ENCODE peak calls at places on chromosomes 13 and 19, in ten cellular contexts. I is neural progenitor cell, Z is suprapubic skin, X is BJ, O is fibroblast of mammary gland, D is tibial nerve, U is cardiac fibroblast, F is BE2C, J is ascending aorta, K is astrocyte of the spinal cord. T is an unnamed sample.

GRCh38 chr13:74299688-74300087 is 165.5 kb upstream of the KLF12 start:
- DNase-seq in I (no peak), Z (no peak), X (no peak), O (no peak), D (no peak), U (no peak), F (no peak), J (no peak), K (no peak), T (no peak)

GRCh38 chr19:16095071-16095571 is 16.6 kb upstream of the RAB8A start:
- DNase-seq in I (no peak), Z (no peak), X (no peak), O (no peak), D (no peak), U (peak; percentile 63), F (no peak), J (no peak), K (no peak), T (no peak)

GRCh38 chr19:54548806-54549205 is 24.8 kb upstream of the LILRA2 start:
- DNase-seq in I (no peak), Z (no peak), X (no peak), O (no peak), D (no peak), U (no peak), F (no peak), J (no peak), K (no peak), T (no peak)

GRCh38 chr13:25167775-25168174 is 4.3 kb downstream of the AMER2 start:
- DNase-seq in I (no peak), Z (no peak), X (no peak), O (no peak), D (no peak), U (no peak), F (no peak), J (no peak), K (no peak), T (no peak)

GRCh38 chr19:5895890-5896289 is 7.7 kb downstream of the NDUFA11 start:
- DNase-seq in I (no peak), Z (no peak), X (no peak), O (no peak), D (no peak), U (no peak), F (no peak), J (no peak), K (no peak), T (no peak)

GRCh38 chr13:109254271-109254670 is 532.1 kb downstream of the IRS2 start:
- DNase-seq in I (peak; percentile 59), Z (no peak), X (no peak), O (no peak), D (no peak), U (no peak), F (no peak), J (no peak), K (no peak), T (no peak)

GRCh38 chr19:45769821-45770191 is 754 bp upstream of the SIX5 start:
- DNase-seq in I (peak; percentile 73), Z (peak; percentile 80), X (no peak), O (peak; percentile 44), D (peak; percentile 48), U (peak; percentile 65), F (no peak), J (no peak), K (no peak), T (no peak)

GRCh38 chr19:50263176-50263575 is 59.8 kb downstream of the MYH14 start:
- DNase-seq in I (no peak), Z (no peak), X (no peak), O (no peak), D (no peak), U (no peak), F (no peak), J (no peak), K (no peak), T (no peak)

GRCh38 chr13:57128909-57129308 is 11.8 kb upstream of the PRR20A start:
- DNase-seq in I (peak; percentile 17), Z (no peak), X (no peak), O (no peak), D (no peak), U (no peak), F (no peak), J (no peak), K (no peak), T (no peak)

GRCh38 chr13:35826626-35827254 is 304.4 kb downstream of the DCLK1 start:
- DNase-seq in I (no peak), Z (no peak), X (no peak), O (no peak), D (no peak), U (no peak), F (no peak), J (no peak), K (no peak), T (no peak)

GRCh38 chr13:100523437-100523836 is 65.2 kb downstream of the GGACT start:
- DNase-seq in I (no peak), Z (no peak), X (no peak), O (no peak), D (no peak), U (no peak), F (no peak), J (no peak), K (no peak), T (no peak)

GRCh38 chr13:100519626-100520025 is 69.0 kb downstream of the GGACT start:
- DNase-seq in I (no peak), Z (no peak), X (no peak), O (no peak), D (no peak), U (no peak), F (no peak), J (no peak), K (no peak), T (no peak)

GRCh38 chr13:100523994-100524393 is 64.6 kb downstream of the GGACT start:
- DNase-seq in I (no peak), Z (no peak), X (no peak), O (no peak), D (no peak), U (no peak), F (no peak), J (no peak), K (no peak), T (no peak)

GRCh38 chr13:100520936-100521765 is 67.4 kb downstream of the GGACT start:
- DNase-seq in I (peak; percentile 67), Z (no peak), X (no peak), O (no peak), D (no peak), U (no peak), F (no peak), J (no peak), K (peak; percentile 41), T (no peak)

DNA sequence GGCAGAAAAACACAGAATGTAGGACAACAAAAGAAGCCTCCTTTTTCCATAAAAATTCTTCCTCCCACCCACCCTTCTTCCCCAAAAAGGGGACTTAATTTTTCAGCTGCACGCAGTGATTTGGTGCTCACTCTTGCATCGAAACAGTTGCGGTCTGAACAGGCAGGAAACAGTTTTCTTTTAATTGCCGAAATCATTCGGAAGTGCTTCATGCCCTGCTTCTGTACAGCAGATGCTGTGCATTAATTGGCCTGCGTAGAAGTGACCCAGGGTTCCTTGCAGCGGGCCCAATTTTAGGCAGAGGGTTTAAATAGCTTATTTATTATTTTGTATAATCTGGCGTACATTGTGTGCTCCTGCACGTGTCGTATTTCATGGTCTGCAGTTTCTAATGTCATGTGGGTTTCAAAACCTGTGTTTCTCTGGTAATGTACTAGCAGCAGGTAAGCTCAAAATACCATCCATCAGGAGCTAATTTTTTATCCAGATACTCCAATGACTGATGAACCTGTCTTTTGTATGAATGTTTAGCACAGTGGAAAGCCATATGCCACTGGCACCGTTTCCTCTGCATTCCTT is 66.6 kb downstream of the GGACT start:
- DNase-seq in I (no peak), Z (no peak), X (no peak), O (no peak), D (no peak), U (no peak), F (no peak), J (no peak), K (no peak), T (no peak)
- H3K4me3 ChIP-seq in I (no peak overlapping the region), Z (no peak overlapping the region), X (no peak overlapping the region), O (no peak overlapping the region), D (no peak overlapping the region), U (no peak overlapping the region), F (no peak overlapping the region), J (no peak overlapping the region), K (no peak overlapping the region), T (no peak overlapping the region)

DNA sequence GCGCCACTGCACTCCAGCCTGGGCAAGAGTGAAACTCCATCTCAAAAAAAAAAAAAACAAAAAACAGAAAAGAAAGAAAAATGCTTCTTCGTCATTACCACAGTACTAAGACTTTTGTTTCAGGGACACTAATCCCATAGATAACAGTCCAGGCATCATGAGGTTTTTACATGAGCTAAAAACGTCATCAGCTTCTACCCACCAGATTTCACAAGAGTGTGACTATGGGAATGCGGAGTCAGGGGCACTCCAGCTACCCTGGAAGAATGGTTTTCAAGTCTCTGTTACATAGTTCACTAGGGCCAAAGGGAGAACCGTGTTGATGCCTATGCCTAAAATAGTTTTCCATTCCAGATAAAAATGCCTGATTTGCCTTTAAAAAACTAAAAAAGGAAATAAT is 33.2 kb downstream of the RAB20 start:
- DNase-seq in I (no peak), Z (no peak), X (no peak), O (peak; percentile 73), D (peak; percentile 44), U (peak; percentile 39), F (no peak), J (no peak), K (no peak), T (no peak)
- TF ChIP-seq CTCF in I (no peak), Z (no peak), X (no peak), O (no peak), D (no peak), U (no peak), F (no peak), J (no peak), K (no peak), T (no peak)

GRCh38 chr19:8340341-8341096 is 2.5 kb downstream of the KANK3 start:
- DNase-seq in I (peak; percentile 44), Z (no peak), X (no peak), O (no peak), D (no peak), U (no peak), F (no peak), J (no peak), K (no peak), T (no peak)
- H3K4me3 ChIP-seq in I (no peak overlapping the region), Z (no peak overlapping the region), X (no peak overlapping the region), O (no peak overlapping the region), D (no peak overlapping the region), U (no peak overlapping the region), F (no peak overlapping the region), J (no peak overlapping the region), K (no peak overlapping the region), T (no peak overlapping the region)

GRCh38 chr13:61286148-61286745 is 129.4 kb downstream of the PCDH20 start:
- DNase-seq in I (peak; percentile 53), Z (no peak), X (no peak), O (no peak), D (no peak), U (no peak), F (peak; percentile 63), J (no peak), K (no peak), T (no peak)
- TF ChIP-seq CTCF in I (peak; percentile 56), Z (no peak), X (no peak), O (no peak), D (no peak), U (no peak), F (peak; percentile 72), J (no peak), K (peak; percentile 4), T (peak; percentile 71)

T was measured in kidney epithelial cell.